ENCODE peak calls at places on chromosomes 12 and 14, in six cellular contexts. L is erythroblast, N is A549, C is lower leg skin, J is heart left ventricle, B is uterus. G is an unnamed sample.

GRCh38 chr14:73567951-73568885 is 795 bp upstream of the ACOT2 start:
- DNase-seq in L (no peak), N (no peak), C (no peak), J (no peak), B (no peak), G (no peak)

GRCh38 chr12:12645485-12645884 is 33.8 kb downstream of the CREBL2 start:
- DNase-seq in L (peak), N (peak), C (no peak), J (no peak), B (no peak), G (no peak)

GRCh38 chr12:131454418-131455217 is 256.3 kb upstream of the SFSWAP start:
- DNase-seq in L (peak), N (peak), C (peak), J (no peak), B (no peak), G (peak)

GRCh38 chr14:64421166-64421565 is 33.0 kb downstream of the MTHFD1 start:
- DNase-seq in L (no peak), N (peak), C (no peak), J (no peak), B (no peak), G (no peak)

GRCh38 chr12:92558806-92559205 is 144.0 kb upstream of the PLEKHG7 start:
- DNase-seq in L (no peak), N (no peak), C (no peak), J (no peak), B (no peak), G (no peak)

GRCh38 chr12:9049520-9050133 is 60.3 kb downstream of the KLRG1 start:
- DNase-seq in L (peak), N (peak), C (no peak), J (no peak), B (no peak), G (peak)

GRCh38 chr12:53994268-53994690 is 5.7 kb upstream of the HOXC9 start:
- DNase-seq in L (no peak), N (no peak), C (no peak), J (no peak), B (no peak), G (no peak)

GRCh38 chr14:73269729-73270651 is 32.7 kb downstream of the PAPLN start:
- DNase-seq in L (peak), N (no peak), C (peak), J (peak), B (peak), G (no peak)

GRCh38 chr12:20109667-20110066 is 258.7 kb upstream of the PDE3A start:
- DNase-seq in L (no peak), N (no peak), C (no peak), J (no peak), B (no peak), G (no peak)

GRCh38 chr12:103729499-103729898 is 111.5 kb downstream of the NT5DC3 start:
- DNase-seq in L (no peak), N (no peak), C (no peak), J (no peak), B (no peak), G (no peak)

GRCh38 chr14:72613196-72613974 is 280.5 kb downstream of the DPF3 start:
- DNase-seq in L (peak), N (no peak), C (peak), J (peak), B (peak), G (no peak)

GRCh38 chr14:105205718-105206208 is 24.7 kb upstream of the NUDT14 start:
- DNase-seq in L (no peak), N (peak), C (no peak), J (no peak), B (no peak), G (no peak)

GRCh38 chr12:60845696-60846095 is 1249.9 kb downstream of the SLC16A7 start:
- DNase-seq in L (no peak), N (no peak), C (no peak), J (no peak), B (no peak), G (no peak)

GRCh38 chr12:5071496-5071895 is 27.8 kb downstream of the KCNA5 start:
- DNase-seq in L (no peak), N (no peak), C (no peak), J (no peak), B (no peak), G (no peak)

GRCh38 chr12:14892726-14893442 is 7.2 kb upstream of the MGP start:
- DNase-seq in L (peak), N (peak), C (no peak), J (no peak), B (peak), G (no peak)

GRCh38 chr12:102567031-102567985 is 86.9 kb upstream of the IGF1 start:
- DNase-seq in L (no peak), N (peak), C (no peak), J (no peak), B (no peak), G (peak)

GRCh38 chr12:95286713-95287112 is 69.1 kb downstream of the VEZT start:
- DNase-seq in L (no peak), N (no peak), C (no peak), J (no peak), B (no peak), G (no peak)

GRCh38 chr12:15963271-15963670 is 52.1 kb downstream of the DERA start:
- DNase-seq in L (no peak), N (no peak), C (no peak), J (no peak), B (no peak), G (no peak)

GRCh38 chr12:42118136-42118879 is 26.4 kb downstream of the GXYLT1 start:
- DNase-seq in L (no peak), N (no peak), C (no peak), J (no peak), B (no peak), G (no peak)

GRCh38 chr12:68617160-68617926 is 6.6 kb downstream of the RAP1B start:
- DNase-seq in L (no peak), N (no peak), C (no peak), J (no peak), B (no peak), G (peak)

GRCh38 chr12:84397279-84397678 is 515.3 kb downstream of the SLC6A15 start:
- DNase-seq in L (no peak), N (no peak), C (no peak), J (no peak), B (no peak), G (no peak)

GRCh38 chr12:2834581-2835491 is at the start of gene NRIP2:
- DNase-seq in L (no peak), N (no peak), C (no peak), J (peak), B (peak), G (no peak)

GRCh38 chr14:20782280-20782890 is 1.3 kb downstream of the RNASE6 start:
- DNase-seq in L (no peak), N (no peak), C (no peak), J (no peak), B (no peak), G (no peak)

GRCh38 chr14:106044949-106045596 is 518.7 kb downstream of the TMEM121 start:
- DNase-seq in L (peak), N (peak), C (no peak), J (peak), B (no peak), G (peak)

GRCh38 chr12:34016361-34016760 is 5.9 kb upstream of the ALG10 start:
- DNase-seq in L (no peak), N (peak), C (no peak), J (no peak), B (no peak), G (no peak)

GRCh38 chr14:71595441-71595840 is 336.8 kb upstream of the RGS6 start:
- DNase-seq in L (peak), N (no peak), C (no peak), J (no peak), B (no peak), G (no peak)

GRCh38 chr12:89781161-89781560 is 72.5 kb upstream of the ATP2B1 start:
- DNase-seq in L (no peak), N (no peak), C (no peak), J (no peak), B (no peak), G (no peak)

GRCh38 chr12:89706551-89707348 is 1.9 kb downstream of the ATP2B1 start:
- DNase-seq in L (peak), N (peak), C (no peak), J (no peak), B (peak), G (no peak)

GRCh38 chr12:85280984-85281946 is 1.2 kb downstream of the ALX1 start:
- DNase-seq in L (no peak), N (no peak), C (no peak), J (no peak), B (no peak), G (no peak)

GRCh38 chr12:94587266-94588241 is 62.8 kb downstream of the TMCC3 start:
- DNase-seq in L (no peak), N (no peak), C (no peak), J (no peak), B (no peak), G (no peak)

GRCh38 chr12:1531654-1532366 is 62.6 kb downstream of the FBXL14 start:
- DNase-seq in L (peak), N (no peak), C (peak), J (no peak), B (no peak), G (no peak)

GRCh38 chr12:42213023-42213422 is 25.0 kb downstream of the YAF2 start:
- DNase-seq in L (no peak), N (no peak), C (no peak), J (no peak), B (no peak), G (no peak)

GRCh38 chr12:45498645-45499044 is 230.9 kb upstream of the ARID2 start:
- DNase-seq in L (no peak), N (no peak), C (no peak), J (no peak), B (no peak), G (no peak)

GRCh38 chr14:58239259-58240210 is 5.1 kb upstream of the PSMA3 start:
- DNase-seq in L (peak), N (peak), C (peak), J (peak), B (peak), G (no peak)

GRCh38 chr12:88299567-88300101 is 157.5 kb downstream of the TMTC3 start:
- DNase-seq in L (peak), N (peak), C (no peak), J (no peak), B (no peak), G (peak)

GRCh38 chr12:100926669-100927248 is 132.2 kb downstream of the ANO4 start:
- DNase-seq in L (no peak), N (peak), C (no peak), J (no peak), B (no peak), G (no peak)

DNA sequence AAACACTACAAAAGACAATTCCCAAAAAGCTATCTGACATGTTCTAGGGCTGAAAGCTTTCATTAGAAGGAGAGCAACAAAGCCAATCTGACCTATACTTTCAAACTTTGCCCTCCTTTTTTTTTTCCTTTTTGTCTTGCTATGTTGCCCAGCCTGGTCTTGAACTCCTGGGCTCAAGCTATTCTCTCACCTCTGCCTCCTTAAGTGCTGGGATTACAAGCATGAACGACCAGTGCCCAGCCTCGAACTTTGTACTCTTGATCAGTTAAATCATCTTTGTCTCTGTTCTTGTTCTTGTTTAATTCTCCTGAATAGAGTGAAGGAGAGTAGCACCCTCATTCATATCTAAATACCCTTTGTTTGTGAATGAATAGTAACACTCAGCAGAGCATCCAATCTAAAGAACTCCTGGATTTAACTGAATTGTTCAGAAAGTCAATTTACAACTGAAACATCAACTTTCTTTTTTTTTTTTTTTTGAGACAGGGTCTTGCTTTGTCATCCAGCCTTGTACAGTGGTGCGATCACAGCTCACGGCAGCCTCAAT is 22.1 kb downstream of the ERP29 start:
- DNase-seq in L (no peak), N (no peak), C (no peak), J (no peak), B (no peak), G (no peak)
- TF ChIP-seq POLR2A in L (no peak), N (no peak), C (no peak), J (no peak), B (no peak), G (no peak)

DNA sequence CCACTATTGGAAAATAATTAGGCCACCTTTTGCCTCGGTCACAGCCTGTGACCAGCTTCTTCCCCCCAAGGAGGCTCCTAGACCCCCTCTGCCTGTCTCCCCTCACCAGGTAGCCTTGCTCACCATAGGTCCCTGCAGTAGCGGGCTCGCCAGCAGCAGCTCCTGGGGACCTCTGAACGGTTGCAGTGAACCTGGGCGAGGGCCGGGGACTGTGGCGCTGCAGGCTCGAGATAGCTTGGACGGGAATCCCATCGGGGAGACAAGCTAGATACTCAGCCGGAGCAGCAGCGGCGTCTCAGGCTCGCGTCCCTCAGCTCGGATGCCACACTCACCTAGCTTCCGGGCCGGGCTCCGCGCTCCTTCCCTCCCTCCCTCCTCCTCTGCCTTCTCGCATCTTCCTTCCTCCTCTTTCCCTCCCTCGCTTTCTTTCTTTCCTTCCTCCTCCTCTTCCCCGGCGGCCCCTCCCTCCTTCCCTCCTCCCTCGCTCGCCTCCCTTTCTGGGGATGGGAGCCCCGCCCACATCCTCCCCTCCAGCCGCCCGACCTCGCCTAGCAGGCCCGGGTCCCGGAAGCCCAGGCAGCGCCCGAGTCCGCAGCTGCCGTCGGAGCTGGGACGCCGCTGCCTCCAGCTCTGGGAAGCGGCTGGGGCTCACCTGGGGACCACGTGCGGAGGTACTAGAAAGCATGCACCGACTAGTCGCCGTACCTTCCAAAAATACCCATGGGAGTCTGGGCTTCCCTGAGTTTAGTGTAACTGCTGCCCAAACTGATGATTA is at the start of gene BMP4:
- DNase-seq in L (no peak), N (peak), C (peak), J (peak), B (peak), G (no peak)
- TF ChIP-seq POLR2A in L (no peak), N (peak), C (no peak), J (peak), B (peak), G (peak)

GRCh38 chr14:49687942-49688700 is at the start of gene POLE2:
- DNase-seq in L (peak), N (peak), C (peak), J (peak), B (peak), G (peak)
- TF ChIP-seq POLR2A in L (peak), N (peak), C (no peak), J (peak), B (no peak), G (peak)

GRCh38 chr12:116537149-116537904 is 21.9 kb upstream of the MAP1LC3B2 start:
- DNase-seq in L (no peak), N (no peak), C (no peak), J (no peak), B (no peak), G (no peak)
- TF ChIP-seq POLR2A in L (no peak), N (no peak), C (no peak), J (no peak), B (no peak), G (no peak)

GRCh38 chr12:56163533-56164344 is 5.6 kb downstream of the MYL6 start:
- DNase-seq in L (no peak), N (no peak), C (no peak), J (no peak), B (no peak), G (no peak)
- TF ChIP-seq POLR2A in L (peak), N (no peak), C (no peak), J (no peak), B (no peak), G (peak)

DNA sequence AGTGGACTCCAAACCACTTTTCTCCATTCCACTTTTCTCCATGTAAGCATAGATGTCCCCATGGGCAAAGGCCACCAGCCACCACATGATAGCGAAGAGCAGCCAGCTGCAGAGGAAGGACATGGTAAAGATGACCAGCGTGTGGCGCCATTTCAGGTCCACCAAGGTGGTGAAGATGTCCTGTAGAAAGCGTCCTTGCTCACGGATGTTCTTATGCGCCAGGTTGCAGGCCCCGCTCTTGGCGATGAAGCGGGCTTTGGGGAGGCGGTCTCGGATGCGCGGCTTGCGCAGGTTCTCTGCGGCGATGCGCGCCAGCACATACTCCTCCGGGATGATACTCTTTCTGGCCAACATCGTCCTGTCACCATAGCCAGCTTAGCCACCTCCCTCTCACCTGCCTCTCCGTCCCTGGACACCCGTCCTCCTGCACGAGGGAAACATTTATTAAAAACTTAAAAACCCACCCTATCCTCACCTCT is 1.2 kb downstream of the KCNJ8 start:
- DNase-seq in L (peak), N (peak), C (peak), J (peak), B (peak), G (no peak)
- TF ChIP-seq POLR2A in L (no peak), N (no peak), C (no peak), J (peak), B (no peak), G (no peak)